ENCODE peak calls at places on chromosomes 2 and 18, in seven cellular contexts. One of them, this sample, is unnamed.

GRCh38 chr2:37149626-37150322 is 7.0 kb downstream of the EIF2AK2 start:
- DNase-seq in heart right ventricle: no peak
- DNase-seq in foreskin keratinocyte: no peak
- DNase-seq in heart left ventricle: no peak
- DNase-seq in astrocyte of the cerebellum: no peak
- DNase-seq in HFFc6: no peak
- DNase-seq in fibroblast of villous mesenchyme: peak
- DNase-seq in this sample: no peak

GRCh38 chr2:49240608-49241007 is 86.3 kb upstream of the FSHR start:
- DNase-seq in heart right ventricle: no peak
- DNase-seq in foreskin keratinocyte: no peak
- DNase-seq in heart left ventricle: no peak
- DNase-seq in astrocyte of the cerebellum: no peak
- DNase-seq in HFFc6: no peak
- DNase-seq in fibroblast of villous mesenchyme: no peak
- DNase-seq in this sample: no peak

GRCh38 chr18:30622635-30623034 is 419.9 kb downstream of the DSC3 start:
- DNase-seq in heart right ventricle: no peak
- DNase-seq in foreskin keratinocyte: no peak
- DNase-seq in heart left ventricle: no peak
- DNase-seq in astrocyte of the cerebellum: no peak
- DNase-seq in HFFc6: no peak
- DNase-seq in fibroblast of villous mesenchyme: no peak
- DNase-seq in this sample: no peak

GRCh38 chr18:70249118-70249517 is 39.7 kb upstream of the SOCS6 start:
- DNase-seq in heart right ventricle: no peak
- DNase-seq in foreskin keratinocyte: no peak
- DNase-seq in heart left ventricle: no peak
- DNase-seq in astrocyte of the cerebellum: no peak
- DNase-seq in HFFc6: peak
- DNase-seq in fibroblast of villous mesenchyme: peak
- DNase-seq in this sample: no peak

GRCh38 chr2:55163895-55164509 is 68.1 kb downstream of the CLHC1 start:
- DNase-seq in heart right ventricle: no peak
- DNase-seq in foreskin keratinocyte: no peak
- DNase-seq in heart left ventricle: no peak
- DNase-seq in astrocyte of the cerebellum: no peak
- DNase-seq in HFFc6: no peak
- DNase-seq in fibroblast of villous mesenchyme: no peak
- DNase-seq in this sample: no peak

GRCh38 chr2:10947005-10947440 is 35.3 kb downstream of the KCNF1 start:
- DNase-seq in heart right ventricle: no peak
- DNase-seq in foreskin keratinocyte: peak
- DNase-seq in heart left ventricle: no peak
- DNase-seq in astrocyte of the cerebellum: no peak
- DNase-seq in HFFc6: peak
- DNase-seq in fibroblast of villous mesenchyme: peak
- DNase-seq in this sample: no peak

GRCh38 chr2:53018830-53019425 is 748.7 kb upstream of the CHAC2 start:
- DNase-seq in heart right ventricle: no peak
- DNase-seq in foreskin keratinocyte: no peak
- DNase-seq in heart left ventricle: no peak
- DNase-seq in astrocyte of the cerebellum: no peak
- DNase-seq in HFFc6: no peak
- DNase-seq in fibroblast of villous mesenchyme: no peak
- DNase-seq in this sample: no peak

GRCh38 chr18:62744076-62744705 is 28.9 kb downstream of the PHLPP1 start:
- DNase-seq in heart right ventricle: no peak
- DNase-seq in foreskin keratinocyte: no peak
- DNase-seq in heart left ventricle: no peak
- DNase-seq in astrocyte of the cerebellum: peak
- DNase-seq in HFFc6: peak
- DNase-seq in fibroblast of villous mesenchyme: no peak
- DNase-seq in this sample: no peak

GRCh38 chr2:231711677-231712461 is 3.5 kb downstream of the PTMA start:
- DNase-seq in heart right ventricle: peak
- DNase-seq in foreskin keratinocyte: no peak
- DNase-seq in heart left ventricle: no peak
- DNase-seq in astrocyte of the cerebellum: no peak
- DNase-seq in HFFc6: no peak
- DNase-seq in fibroblast of villous mesenchyme: no peak
- DNase-seq in this sample: no peak

GRCh38 chr2:171279983-171280790 is 119.5 kb upstream of the TLK1 start:
- DNase-seq in heart right ventricle: no peak
- DNase-seq in foreskin keratinocyte: no peak
- DNase-seq in heart left ventricle: no peak
- DNase-seq in astrocyte of the cerebellum: no peak
- DNase-seq in HFFc6: no peak
- DNase-seq in fibroblast of villous mesenchyme: no peak
- DNase-seq in this sample: no peak

GRCh38 chr2:217903859-217904613 is 98.8 kb downstream of the TNS1 start:
- DNase-seq in heart right ventricle: peak
- DNase-seq in foreskin keratinocyte: no peak
- DNase-seq in heart left ventricle: peak
- DNase-seq in astrocyte of the cerebellum: no peak
- DNase-seq in HFFc6: no peak
- DNase-seq in fibroblast of villous mesenchyme: peak
- DNase-seq in this sample: no peak

GRCh38 chr2:188979730-188980123 is 5.6 kb downstream of the COL3A1 start:
- DNase-seq in heart right ventricle: no peak
- DNase-seq in foreskin keratinocyte: no peak
- DNase-seq in heart left ventricle: no peak
- DNase-seq in astrocyte of the cerebellum: no peak
- DNase-seq in HFFc6: no peak
- DNase-seq in fibroblast of villous mesenchyme: peak
- DNase-seq in this sample: no peak

GRCh38 chr2:188984680-188985079 is 10.5 kb downstream of the COL3A1 start:
- DNase-seq in heart right ventricle: no peak
- DNase-seq in foreskin keratinocyte: no peak
- DNase-seq in heart left ventricle: peak
- DNase-seq in astrocyte of the cerebellum: peak
- DNase-seq in HFFc6: peak
- DNase-seq in fibroblast of villous mesenchyme: peak
- DNase-seq in this sample: no peak

GRCh38 chr2:188983427-188984101 is 9.4 kb downstream of the COL3A1 start:
- DNase-seq in heart right ventricle: no peak
- DNase-seq in foreskin keratinocyte: no peak
- DNase-seq in heart left ventricle: no peak
- DNase-seq in astrocyte of the cerebellum: peak
- DNase-seq in HFFc6: peak
- DNase-seq in fibroblast of villous mesenchyme: peak
- DNase-seq in this sample: no peak

GRCh38 chr2:188986839-188987238 is 12.7 kb downstream of the COL3A1 start:
- DNase-seq in heart right ventricle: no peak
- DNase-seq in foreskin keratinocyte: no peak
- DNase-seq in heart left ventricle: no peak
- DNase-seq in astrocyte of the cerebellum: no peak
- DNase-seq in HFFc6: peak
- DNase-seq in fibroblast of villous mesenchyme: no peak
- DNase-seq in this sample: no peak

DNA sequence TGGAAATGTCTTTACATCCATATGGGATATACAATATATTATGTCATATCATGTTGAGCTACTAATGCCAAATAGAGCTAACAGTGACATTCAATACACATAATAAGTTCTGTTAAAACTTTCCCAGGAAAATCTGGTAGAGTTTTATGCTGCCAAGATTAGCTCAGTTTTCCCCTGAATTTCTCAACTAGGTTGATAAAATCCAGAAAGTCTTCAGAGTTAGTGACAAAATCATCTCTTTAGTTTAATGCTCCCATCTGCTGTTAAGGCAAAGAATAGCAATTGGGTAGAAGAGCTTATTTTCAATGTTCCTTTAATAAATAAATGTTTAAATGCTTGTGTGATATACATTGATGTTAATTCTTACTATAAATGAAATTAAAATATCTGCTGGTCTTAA is 10.0 kb downstream of the COL3A1 start:
- DNase-seq in heart right ventricle: no peak
- DNase-seq in foreskin keratinocyte: no peak
- DNase-seq in heart left ventricle: no peak
- DNase-seq in astrocyte of the cerebellum: peak
- DNase-seq in HFFc6: peak
- DNase-seq in fibroblast of villous mesenchyme: peak
- DNase-seq in this sample: no peak
- TF ChIP-seq CTCF in heart right ventricle: peak
- TF ChIP-seq CTCF in foreskin keratinocyte: peak
- TF ChIP-seq CTCF in heart left ventricle: no peak
- TF ChIP-seq CTCF in astrocyte of the cerebellum: peak
- TF ChIP-seq CTCF in HFFc6: peak
- TF ChIP-seq CTCF in fibroblast of villous mesenchyme: no peak
- TF ChIP-seq CTCF in this sample: no peak

GRCh38 chr2:199851499-199851816 is 466 bp upstream of the FTCDNL1 start:
- DNase-seq in heart right ventricle: no peak
- DNase-seq in foreskin keratinocyte: no peak
- DNase-seq in heart left ventricle: no peak
- DNase-seq in astrocyte of the cerebellum: no peak
- DNase-seq in HFFc6: no peak
- DNase-seq in fibroblast of villous mesenchyme: no peak
- DNase-seq in this sample: no peak
- TF ChIP-seq CTCF in heart right ventricle: no peak
- TF ChIP-seq CTCF in foreskin keratinocyte: no peak
- TF ChIP-seq CTCF in heart left ventricle: no peak
- TF ChIP-seq CTCF in astrocyte of the cerebellum: no peak
- TF ChIP-seq CTCF in HFFc6: peak
- TF ChIP-seq CTCF in fibroblast of villous mesenchyme: no peak
- TF ChIP-seq CTCF in this sample: no peak

DNA sequence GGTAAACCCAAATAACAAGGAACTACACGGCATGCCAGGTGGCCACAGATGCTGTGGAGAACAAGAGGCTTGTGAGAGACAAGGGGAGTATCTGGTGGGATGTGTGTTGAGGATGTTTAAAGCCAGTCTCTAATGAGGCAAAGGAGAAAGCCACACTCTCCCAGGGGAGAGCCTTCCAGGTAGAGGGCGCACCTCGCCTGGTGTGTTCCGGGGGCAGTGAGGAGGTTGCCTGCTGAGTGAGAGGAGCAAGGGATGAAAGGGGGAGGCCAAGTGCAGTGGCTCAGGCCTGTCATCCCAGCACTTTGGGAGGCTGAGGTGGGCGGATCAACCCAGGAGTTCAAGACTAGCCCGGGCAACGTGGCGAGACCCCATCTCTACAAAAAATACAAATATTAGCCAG is 16.2 kb downstream of the SAG start:
- DNase-seq in heart right ventricle: no peak
- DNase-seq in foreskin keratinocyte: no peak
- DNase-seq in heart left ventricle: no peak
- DNase-seq in astrocyte of the cerebellum: no peak
- DNase-seq in HFFc6: no peak
- DNase-seq in fibroblast of villous mesenchyme: no peak
- DNase-seq in this sample: no peak
- TF ChIP-seq CTCF in heart right ventricle: no peak
- TF ChIP-seq CTCF in foreskin keratinocyte: peak
- TF ChIP-seq CTCF in heart left ventricle: no peak
- TF ChIP-seq CTCF in astrocyte of the cerebellum: no peak
- TF ChIP-seq CTCF in HFFc6: no peak
- TF ChIP-seq CTCF in fibroblast of villous mesenchyme: no peak
- TF ChIP-seq CTCF in this sample: no peak

DNA sequence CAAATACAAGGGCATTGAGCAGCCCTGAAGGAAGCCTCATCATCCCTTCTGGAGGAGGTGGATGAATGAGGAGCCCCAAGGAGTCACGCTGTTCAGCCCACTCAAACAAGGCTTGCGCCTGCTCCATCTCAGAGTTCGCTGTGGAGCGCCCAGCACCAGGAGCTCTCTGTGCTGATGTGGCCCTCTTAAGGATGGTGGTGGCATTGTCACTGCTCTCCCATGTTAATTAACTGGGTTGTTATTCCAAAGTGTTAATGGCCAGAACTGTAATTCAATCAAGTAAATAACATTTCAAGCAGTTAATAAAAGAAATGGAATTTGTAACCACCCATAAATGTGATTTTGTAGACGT is 726.0 kb upstream of the RAB6C start:
- DNase-seq in heart right ventricle: no peak
- DNase-seq in foreskin keratinocyte: no peak
- DNase-seq in heart left ventricle: no peak
- DNase-seq in astrocyte of the cerebellum: no peak
- DNase-seq in HFFc6: no peak
- DNase-seq in fibroblast of villous mesenchyme: no peak
- DNase-seq in this sample: no peak
- TF ChIP-seq CTCF in heart right ventricle: peak
- TF ChIP-seq CTCF in foreskin keratinocyte: peak
- TF ChIP-seq CTCF in heart left ventricle: peak
- TF ChIP-seq CTCF in astrocyte of the cerebellum: peak
- TF ChIP-seq CTCF in HFFc6: no peak
- TF ChIP-seq CTCF in fibroblast of villous mesenchyme: no peak
- TF ChIP-seq CTCF in this sample: no peak

This sample was measured in natural killer cell.